ENCODE peak calls at places on chromosomes 3 and 15, in nine cellular contexts. One of them, this sample, is unnamed.

GRCh38 chr3:152197937-152198336 is 70.8 kb upstream of the MBNL1 start:
- DNase-seq in heart left ventricle: no peak
- DNase-seq in heart right ventricle: no peak
- DNase-seq in kidney epithelial cell: no peak
- DNase-seq in foreskin fibroblast: no peak
- DNase-seq in cardiac fibroblast: no peak
- DNase-seq in fibroblast of the aortic adventitia: no peak
- DNase-seq in endodermal cell: no peak
- DNase-seq in IMR-90: no peak
- DNase-seq in this sample: no peak

GRCh38 chr3:101303089-101303731 is 17.2 kb downstream of the IMPG2 start:
- DNase-seq in foreskin fibroblast: no peak
- DNase-seq in cardiac fibroblast: peak; percentile 76
- DNase-seq in heart right ventricle: no peak
- DNase-seq in kidney epithelial cell: no peak
- DNase-seq in heart left ventricle: no peak
- DNase-seq in fibroblast of the aortic adventitia: peak; percentile 13
- DNase-seq in endodermal cell: no peak
- DNase-seq in IMR-90: peak; percentile 91
- DNase-seq in this sample: peak; percentile 9

GRCh38 chr15:40381818-40382529 is 547 bp upstream of the KNSTRN start:
- DNase-seq in kidney epithelial cell: no peak
- DNase-seq in endodermal cell: no peak
- DNase-seq in IMR-90: no peak
- DNase-seq in heart right ventricle: no peak
- DNase-seq in cardiac fibroblast: no peak
- DNase-seq in fibroblast of the aortic adventitia: no peak
- DNase-seq in foreskin fibroblast: no peak
- DNase-seq in heart left ventricle: no peak
- DNase-seq in this sample: no peak

GRCh38 chr3:42749753-42750231 is 23.3 kb downstream of the CCDC13 start:
- DNase-seq in foreskin fibroblast: peak; percentile 28
- DNase-seq in heart right ventricle: no peak
- DNase-seq in heart left ventricle: no peak
- DNase-seq in endodermal cell: peak; percentile 85
- DNase-seq in kidney epithelial cell: no peak
- DNase-seq in cardiac fibroblast: peak; percentile 17
- DNase-seq in IMR-90: no peak
- DNase-seq in fibroblast of the aortic adventitia: no peak
- DNase-seq in this sample: no peak

GRCh38 chr3:14374444-14374883 is 27.9 kb upstream of the SLC6A6 start:
- DNase-seq in foreskin fibroblast: no peak
- DNase-seq in heart left ventricle: peak; percentile 65
- DNase-seq in cardiac fibroblast: no peak
- DNase-seq in IMR-90: no peak
- DNase-seq in kidney epithelial cell: no peak
- DNase-seq in fibroblast of the aortic adventitia: no peak
- DNase-seq in endodermal cell: peak; percentile 73
- DNase-seq in heart right ventricle: peak; percentile 45
- DNase-seq in this sample: no peak

GRCh38 chr15:50144342-50145120 is 25.5 kb upstream of the ATP8B4 start:
- DNase-seq in IMR-90: no peak
- DNase-seq in fibroblast of the aortic adventitia: no peak
- DNase-seq in foreskin fibroblast: no peak
- DNase-seq in heart left ventricle: no peak
- DNase-seq in heart right ventricle: no peak
- DNase-seq in endodermal cell: no peak
- DNase-seq in cardiac fibroblast: no peak
- DNase-seq in kidney epithelial cell: no peak
- DNase-seq in this sample: no peak

GRCh38 chr3:185629554-185630181 is 43.6 kb downstream of the SENP2 start:
- DNase-seq in endodermal cell: no peak
- DNase-seq in IMR-90: peak; percentile 27
- DNase-seq in foreskin fibroblast: no peak
- DNase-seq in heart left ventricle: no peak
- DNase-seq in heart right ventricle: no peak
- DNase-seq in cardiac fibroblast: no peak
- DNase-seq in kidney epithelial cell: no peak
- DNase-seq in fibroblast of the aortic adventitia: no peak
- DNase-seq in this sample: no peak

GRCh38 chr3:16200411-16200810 is 25.9 kb downstream of the GALNT15 start:
- DNase-seq in kidney epithelial cell: no peak
- DNase-seq in cardiac fibroblast: peak; percentile 50
- DNase-seq in heart right ventricle: no peak
- DNase-seq in foreskin fibroblast: no peak
- DNase-seq in heart left ventricle: no peak
- DNase-seq in endodermal cell: no peak
- DNase-seq in IMR-90: peak; percentile 67
- DNase-seq in fibroblast of the aortic adventitia: no peak
- DNase-seq in this sample: no peak

GRCh38 chr3:53900666-53901331 is 9.1 kb upstream of the SELENOK start:
- DNase-seq in heart right ventricle: no peak
- DNase-seq in cardiac fibroblast: no peak
- DNase-seq in heart left ventricle: no peak
- DNase-seq in kidney epithelial cell: no peak
- DNase-seq in foreskin fibroblast: no peak
- DNase-seq in IMR-90: no peak
- DNase-seq in endodermal cell: no peak
- DNase-seq in fibroblast of the aortic adventitia: no peak
- DNase-seq in this sample: no peak

GRCh38 chr3:130900959-130901358 is 7.1 kb downstream of the ATP2C1 start:
- DNase-seq in kidney epithelial cell: no peak
- DNase-seq in fibroblast of the aortic adventitia: no peak
- DNase-seq in foreskin fibroblast: no peak
- DNase-seq in cardiac fibroblast: no peak
- DNase-seq in heart left ventricle: no peak
- DNase-seq in IMR-90: peak; percentile 14
- DNase-seq in heart right ventricle: no peak
- DNase-seq in endodermal cell: no peak
- DNase-seq in this sample: no peak

GRCh38 chr3:132344666-132345280 is 27.6 kb downstream of the ACP3 start:
- DNase-seq in foreskin fibroblast: peak; percentile 34
- DNase-seq in fibroblast of the aortic adventitia: peak; percentile 37
- DNase-seq in heart right ventricle: no peak
- DNase-seq in kidney epithelial cell: no peak
- DNase-seq in IMR-90: peak; percentile 36
- DNase-seq in heart left ventricle: no peak
- DNase-seq in cardiac fibroblast: peak; percentile 59
- DNase-seq in endodermal cell: no peak
- DNase-seq in this sample: no peak

GRCh38 chr3:171944109-171945016 is 95.0 kb upstream of the FNDC3B start:
- DNase-seq in heart right ventricle: no peak
- DNase-seq in endodermal cell: no peak
- DNase-seq in foreskin fibroblast: no peak
- DNase-seq in IMR-90: no peak
- DNase-seq in heart left ventricle: no peak
- DNase-seq in kidney epithelial cell: no peak
- DNase-seq in cardiac fibroblast: no peak
- DNase-seq in fibroblast of the aortic adventitia: peak; percentile 61
- DNase-seq in this sample: peak; percentile 39

GRCh38 chr3:195708626-195709481 is 11.9 kb upstream of the MUC20 start:
- DNase-seq in foreskin fibroblast: peak; percentile 69
- DNase-seq in fibroblast of the aortic adventitia: peak; percentile 48
- DNase-seq in kidney epithelial cell: no peak
- DNase-seq in IMR-90: no peak
- DNase-seq in cardiac fibroblast: no peak
- DNase-seq in endodermal cell: no peak
- DNase-seq in heart left ventricle: no peak
- DNase-seq in heart right ventricle: no peak
- DNase-seq in this sample: no peak

GRCh38 chr3:12658593-12659058 is 5.3 kb downstream of the RAF1 start:
- DNase-seq in foreskin fibroblast: peak; percentile 78
- DNase-seq in fibroblast of the aortic adventitia: peak; percentile 86
- DNase-seq in heart right ventricle: no peak
- DNase-seq in IMR-90: peak; percentile 80
- DNase-seq in kidney epithelial cell: no peak
- DNase-seq in cardiac fibroblast: peak; percentile 76
- DNase-seq in heart left ventricle: no peak
- DNase-seq in endodermal cell: no peak
- DNase-seq in this sample: peak; percentile 48

DNA sequence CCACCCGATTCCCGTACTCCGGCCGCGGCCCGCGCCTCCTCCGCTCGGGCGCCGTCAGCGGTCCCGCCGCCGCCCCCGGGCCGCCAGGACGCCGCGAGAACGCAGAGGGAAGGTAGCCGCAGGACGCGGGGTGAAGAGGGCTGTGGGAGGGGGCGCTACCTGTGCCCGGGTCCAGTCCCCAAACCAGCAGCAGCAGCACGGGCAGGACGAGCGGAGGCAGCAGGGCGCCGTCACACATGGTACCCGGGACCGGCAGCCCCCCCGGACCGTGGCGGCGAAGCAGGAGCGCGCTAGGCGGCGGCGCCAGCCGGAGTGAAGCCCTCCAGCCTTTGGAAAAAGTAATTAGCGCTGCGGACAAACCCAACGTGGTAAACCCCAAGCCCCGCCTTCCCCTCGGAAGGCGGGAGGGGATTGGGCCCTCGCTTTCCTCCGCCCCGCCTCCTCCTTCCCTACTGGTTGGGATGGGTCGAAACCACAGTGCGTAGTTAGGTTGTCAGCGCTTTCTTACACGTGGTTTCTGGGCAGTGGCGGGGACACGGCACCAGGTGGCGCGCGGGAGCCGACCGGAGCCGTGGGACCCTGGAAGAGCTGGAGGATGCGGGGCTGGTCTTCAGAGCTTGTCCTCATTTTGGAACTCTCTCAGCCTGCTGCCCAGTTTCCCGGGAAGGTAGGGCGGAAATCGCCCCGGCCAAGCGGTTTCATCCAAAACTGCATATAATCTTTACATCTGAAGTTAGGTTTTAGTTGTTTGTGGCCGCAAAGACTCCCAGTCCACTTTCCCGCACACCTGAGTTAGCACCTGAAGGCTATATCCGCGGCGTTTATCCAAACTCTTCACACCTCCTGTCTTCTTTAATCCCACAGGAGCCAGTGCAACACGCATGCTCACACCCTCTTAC is at the start of gene ADAMTS17:
- DNase-seq in kidney epithelial cell: peak; percentile 73
- DNase-seq in fibroblast of the aortic adventitia: peak; percentile 69
- DNase-seq in endodermal cell: peak; percentile 97
- DNase-seq in IMR-90: peak; percentile 39
- DNase-seq in heart left ventricle: peak; percentile 97
- DNase-seq in foreskin fibroblast: peak; percentile 77
- DNase-seq in heart right ventricle: peak; percentile 94
- DNase-seq in cardiac fibroblast: peak; percentile 80
- DNase-seq in this sample: peak; percentile 95
- H3K4me3 ChIP-seq in kidney epithelial cell: peak within 1 kb of the TSS; percentile 51
- H3K4me3 ChIP-seq in fibroblast of the aortic adventitia: peak within 1 kb of the TSS; percentile 50
- H3K4me3 ChIP-seq in endodermal cell: peak within 1 kb of the TSS; percentile 69
- H3K4me3 ChIP-seq in IMR-90: no peak within 1 kb of the TSS
- H3K4me3 ChIP-seq in heart left ventricle: peak within 1 kb of the TSS; percentile 78
- H3K4me3 ChIP-seq in foreskin fibroblast: peak within 1 kb of the TSS; percentile 18
- H3K4me3 ChIP-seq in heart right ventricle: peak within 1 kb of the TSS; percentile 86
- H3K4me3 ChIP-seq in cardiac fibroblast: peak within 1 kb of the TSS; percentile 43
- H3K4me3 ChIP-seq in this sample: peak within 1 kb of the TSS; percentile 60

GRCh38 chr3:183188895-183189462 is 26.4 kb upstream of the LAMP3 start:
- DNase-seq in heart left ventricle: no peak
- DNase-seq in fibroblast of the aortic adventitia: no peak
- DNase-seq in IMR-90: no peak
- DNase-seq in kidney epithelial cell: no peak
- DNase-seq in cardiac fibroblast: peak; percentile 47
- DNase-seq in heart right ventricle: no peak
- DNase-seq in foreskin fibroblast: no peak
- DNase-seq in endodermal cell: peak; percentile 88
- DNase-seq in this sample: peak; percentile 43
- TF ChIP-seq CTCF in heart left ventricle: peak; percentile 21
- TF ChIP-seq CTCF in fibroblast of the aortic adventitia: peak; percentile 20
- TF ChIP-seq CTCF in IMR-90: peak; percentile 35
- TF ChIP-seq CTCF in kidney epithelial cell: peak; percentile 25
- TF ChIP-seq CTCF in cardiac fibroblast: peak; percentile 36
- TF ChIP-seq CTCF in heart right ventricle: no peak
- TF ChIP-seq CTCF in foreskin fibroblast: peak; percentile 24
- TF ChIP-seq CTCF in endodermal cell: peak; percentile 75
- TF ChIP-seq CTCF in this sample: peak; percentile 42

GRCh38 chr3:186909078-186909853 is 21.1 kb upstream of the ST6GAL1 start:
- DNase-seq in kidney epithelial cell: no peak
- DNase-seq in foreskin fibroblast: no peak
- DNase-seq in cardiac fibroblast: no peak
- DNase-seq in IMR-90: no peak
- DNase-seq in endodermal cell: peak; percentile 85
- DNase-seq in heart left ventricle: no peak
- DNase-seq in fibroblast of the aortic adventitia: no peak
- DNase-seq in heart right ventricle: no peak
- DNase-seq in this sample: no peak
- H3K4me3 ChIP-seq in kidney epithelial cell: no peak overlapping the region
- H3K4me3 ChIP-seq in foreskin fibroblast: no peak overlapping the region
- H3K4me3 ChIP-seq in cardiac fibroblast: no peak overlapping the region
- H3K4me3 ChIP-seq in IMR-90: no peak overlapping the region
- H3K4me3 ChIP-seq in endodermal cell: no peak overlapping the region
- H3K4me3 ChIP-seq in heart left ventricle: no peak overlapping the region
- H3K4me3 ChIP-seq in fibroblast of the aortic adventitia: no peak overlapping the region
- H3K4me3 ChIP-seq in heart right ventricle: no peak overlapping the region
- H3K4me3 ChIP-seq in this sample: no peak overlapping the region

GRCh38 chr15:68632101-68632500 is 53.3 kb downstream of the CORO2B start:
- DNase-seq in kidney epithelial cell: no peak
- DNase-seq in fibroblast of the aortic adventitia: no peak
- DNase-seq in cardiac fibroblast: no peak
- DNase-seq in foreskin fibroblast: no peak
- DNase-seq in IMR-90: no peak
- DNase-seq in endodermal cell: no peak
- DNase-seq in heart right ventricle: no peak
- DNase-seq in heart left ventricle: no peak
- DNase-seq in this sample: no peak

GRCh38 chr15:68630205-68630555 is 51.4 kb downstream of the CORO2B start:
- DNase-seq in heart left ventricle: no peak
- DNase-seq in fibroblast of the aortic adventitia: no peak
- DNase-seq in IMR-90: no peak
- DNase-seq in endodermal cell: no peak
- DNase-seq in foreskin fibroblast: no peak
- DNase-seq in kidney epithelial cell: no peak
- DNase-seq in cardiac fibroblast: no peak
- DNase-seq in heart right ventricle: no peak
- DNase-seq in this sample: no peak

GRCh38 chr15:68633181-68634121 is 54.7 kb downstream of the CORO2B start:
- DNase-seq in cardiac fibroblast: no peak
- DNase-seq in endodermal cell: no peak
- DNase-seq in heart left ventricle: peak; percentile 58
- DNase-seq in foreskin fibroblast: no peak
- DNase-seq in kidney epithelial cell: no peak
- DNase-seq in heart right ventricle: peak; percentile 36
- DNase-seq in fibroblast of the aortic adventitia: no peak
- DNase-seq in IMR-90: no peak
- DNase-seq in this sample: no peak

GRCh38 chr15:68630836-68631235 is 52.0 kb downstream of the CORO2B start:
- DNase-seq in endodermal cell: no peak
- DNase-seq in fibroblast of the aortic adventitia: no peak
- DNase-seq in IMR-90: no peak
- DNase-seq in cardiac fibroblast: no peak
- DNase-seq in heart right ventricle: no peak
- DNase-seq in kidney epithelial cell: no peak
- DNase-seq in foreskin fibroblast: no peak
- DNase-seq in heart left ventricle: no peak
- DNase-seq in this sample: no peak

DNA sequence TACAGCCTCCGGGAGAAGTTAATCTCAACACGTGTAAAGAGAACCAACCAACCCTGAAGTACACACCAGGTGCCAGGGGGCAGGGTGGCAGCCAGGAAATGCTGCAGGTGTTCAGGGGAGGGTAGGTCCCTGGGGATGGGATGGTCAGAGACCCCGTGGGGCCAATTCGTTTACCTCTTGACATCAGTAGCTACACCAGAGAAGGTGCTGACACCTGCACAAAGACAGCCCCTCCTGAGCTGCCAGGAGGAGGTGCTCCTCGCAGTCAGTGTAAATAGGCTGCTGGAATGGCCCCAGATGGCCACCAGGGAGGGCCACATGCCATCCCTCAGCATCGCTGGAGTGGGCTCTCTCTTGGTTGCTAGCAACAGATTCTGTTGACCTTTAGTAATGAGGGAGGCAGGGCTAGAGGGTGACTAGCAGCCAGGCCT is 52.8 kb downstream of the CORO2B start:
- DNase-seq in IMR-90: no peak
- DNase-seq in cardiac fibroblast: no peak
- DNase-seq in endodermal cell: peak; percentile 87
- DNase-seq in heart left ventricle: peak; percentile 63
- DNase-seq in heart right ventricle: no peak
- DNase-seq in fibroblast of the aortic adventitia: no peak
- DNase-seq in foreskin fibroblast: no peak
- DNase-seq in kidney epithelial cell: no peak
- DNase-seq in this sample: no peak
- TF ChIP-seq CTCF in IMR-90: no peak
- TF ChIP-seq CTCF in cardiac fibroblast: no peak
- TF ChIP-seq CTCF in endodermal cell: peak; percentile 74
- TF ChIP-seq CTCF in heart left ventricle: no peak
- TF ChIP-seq CTCF in heart right ventricle: no peak
- TF ChIP-seq CTCF in fibroblast of the aortic adventitia: no peak
- TF ChIP-seq CTCF in foreskin fibroblast: no peak
- TF ChIP-seq CTCF in kidney epithelial cell: no peak
- TF ChIP-seq CTCF in this sample: no peak

This sample was measured in fibroblast of pulmonary artery.